ENCODE peak calls at places on chromosomes 3 and 15, in eight cellular contexts. J is WERI-Rb-1; P is CD8-positive, alpha-beta T cell; H is IMR-90; M is tibial nerve; Z is PC-3; T is heart right ventricle; N is spleen. K is an unnamed sample.
A peak's percentile ranks its signal among the peaks of the same experiment; 100 is the strongest.

GRCh38 chr3:63808633-63809032 is 10.5 kb upstream of the C3orf49 start:
- DNase-seq in J (no peak), N (no peak), H (no peak), P (no peak), T (no peak), M (no peak), Z (peak; percentile 3), K (no peak)

GRCh38 chr3:116005404-116005803 is 382.1 kb downstream of the GAP43 start:
- DNase-seq in M (no peak), P (no peak), T (peak; percentile 5), H (peak; percentile 98), Z (peak; percentile 76), N (no peak), J (peak; percentile 62), K (no peak)

GRCh38 chr3:13878711-13879101 is 1.2 kb downstream of the WNT7A start:
- DNase-seq in H (no peak), M (no peak), N (no peak), T (no peak), Z (peak; percentile 54), P (peak; percentile 54), J (peak; percentile 12), K (no peak)

GRCh38 chr3:9745521-9745920 is 4.2 kb upstream of the OGG1 start:
- DNase-seq in H (no peak), P (no peak), M (no peak), J (no peak), Z (no peak), T (no peak), N (no peak), K (no peak)

GRCh38 chr3:183247190-183247589 is 5.9 kb upstream of the B3GNT5 start:
- DNase-seq in P (no peak), Z (no peak), J (no peak), H (no peak), T (no peak), M (no peak), N (no peak), K (no peak)

GRCh38 chr3:59451800-59452741 is 402.2 kb upstream of the CFAP20DC start:
- DNase-seq in T (no peak), H (no peak), J (no peak), P (peak; percentile 55), M (no peak), N (no peak), Z (no peak), K (no peak)

GRCh38 chr15:30984118-30984517 is 7.3 kb downstream of the MTMR10 start:
- DNase-seq in P (no peak), Z (no peak), T (no peak), J (no peak), N (no peak), M (no peak), H (no peak), K (no peak)

GRCh38 chr3:126105691-126106187 is 21.8 kb upstream of the SLC41A3 start:
- DNase-seq in P (peak; percentile 37), M (no peak), Z (no peak), T (no peak), N (peak; percentile 70), J (no peak), H (no peak), K (no peak)

GRCh38 chr15:53520867-53521525 is 238.5 kb downstream of the WDR72 start:
- DNase-seq in Z (no peak), T (no peak), H (no peak), N (no peak), M (no peak), P (no peak), J (no peak), K (no peak)

GRCh38 chr3:104596551-104596950 is 770.2 kb upstream of the ALCAM start:
- DNase-seq in H (peak; percentile 67), T (no peak), J (peak; percentile 15), N (no peak), Z (peak; percentile 84), M (no peak), P (no peak), K (no peak)

GRCh38 chr3:27943106-27943505 is 221.0 kb upstream of the EOMES start:
- DNase-seq in M (no peak), P (no peak), J (peak; percentile 27), T (no peak), H (no peak), N (no peak), Z (peak; percentile 55), K (no peak)

GRCh38 chr15:26352909-26353308 is 420.0 kb downstream of the GABRB3 start:
- DNase-seq in M (no peak), P (no peak), J (no peak), T (no peak), N (no peak), H (no peak), Z (no peak), K (no peak)

GRCh38 chr3:117774130-117774529 is 1064.6 kb downstream of the TUSC7 start:
- DNase-seq in M (no peak), H (no peak), Z (no peak), N (no peak), P (no peak), T (no peak), J (no peak), K (no peak)

GRCh38 chr3:45365060-45365459 is 23.3 kb upstream of the LARS2 start:
- DNase-seq in T (no peak), Z (no peak), N (no peak), M (no peak), P (no peak), J (no peak), H (peak; percentile 61), K (no peak)

GRCh38 chr3:11583226-11583625 is 60.5 kb downstream of the VGLL4 start:
- DNase-seq in H (peak; percentile 41), T (no peak), M (no peak), Z (no peak), N (no peak), P (no peak), J (no peak), K (no peak)

GRCh38 chr3:194095464-194095863 is 40.5 kb upstream of the HES1 start:
- DNase-seq in H (no peak), J (no peak), M (no peak), P (no peak), N (peak; percentile 82), Z (peak; percentile 50), T (peak; percentile 72), K (no peak)

GRCh38 chr3:8319935-8320634 is 181.5 kb upstream of the LMCD1 start:
- DNase-seq in P (no peak), Z (peak; percentile 75), H (peak; percentile 77), T (no peak), J (no peak), N (no peak), M (no peak), K (no peak)

GRCh38 chr3:112773864-112774263 is 72.8 kb downstream of the CD200R1L start:
- DNase-seq in Z (peak; percentile 97), P (no peak), M (no peak), J (no peak), N (no peak), T (no peak), H (no peak), K (peak; percentile 26)

GRCh38 chr3:64238971-64239667 is 13.9 kb upstream of the PRICKLE2 start:
- DNase-seq in H (peak; percentile 97), J (peak; percentile 87), Z (peak; percentile 45), T (peak; percentile 76), M (peak; percentile 38), P (no peak), N (no peak), K (no peak)

GRCh38 chr3:155919728-155920127 is 49.3 kb downstream of the GMPS start:
- DNase-seq in H (no peak), N (no peak), M (no peak), Z (no peak), J (no peak), P (no peak), T (no peak), K (no peak)

GRCh38 chr15:78620839-78621421 is at the start of gene CHRNA3:
- DNase-seq in H (no peak), P (no peak), Z (no peak), J (peak; percentile 45), N (no peak), M (no peak), T (no peak), K (no peak)

GRCh38 chr3:38497026-38497425 is 886 bp downstream of the EXOG start:
- DNase-seq in H (peak; percentile 40), N (no peak), J (no peak), Z (peak; percentile 25), T (no peak), P (no peak), M (no peak), K (no peak)
- H3K4me3 ChIP-seq in H (peak overlapping the region; percentile 91), N (peak overlapping the region; percentile 69), J (peak overlapping the region; percentile 92), Z (peak overlapping the region; percentile 86), T (peak overlapping the region; percentile 71), P (peak overlapping the region; percentile 88), M (peak overlapping the region; percentile 68), K (peak overlapping the region; percentile 94)

DNA sequence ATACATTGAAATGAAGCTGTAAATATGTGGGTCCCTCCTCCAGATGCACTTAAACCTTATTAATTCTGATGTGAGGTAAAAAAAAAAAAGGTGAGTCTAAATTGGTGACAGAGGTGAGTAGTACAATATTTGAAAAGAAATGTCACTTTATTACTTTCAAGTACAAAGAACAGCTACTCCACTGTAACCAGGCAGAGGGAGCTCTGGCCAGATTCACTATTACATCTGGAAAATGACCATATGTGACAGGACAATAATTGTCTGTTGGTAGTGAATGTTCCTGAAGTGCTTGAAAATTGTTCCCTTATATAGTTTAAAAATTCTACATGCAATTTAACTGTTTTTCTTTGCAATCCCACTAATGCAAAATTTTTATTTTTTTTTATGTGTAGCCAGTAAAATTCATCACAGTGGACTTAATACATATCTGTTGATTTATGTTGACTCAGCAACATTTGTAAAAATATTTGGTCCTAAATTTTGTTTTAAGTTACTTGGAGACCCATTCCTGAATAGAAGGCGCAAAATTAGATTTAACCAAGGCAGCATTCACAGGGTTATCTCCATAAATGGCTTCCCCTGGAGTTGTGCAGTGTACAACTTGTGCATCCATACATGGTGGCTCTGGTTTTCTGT is 231.9 kb upstream of the TBC1D5 start:
- DNase-seq in H (peak; percentile 1), T (no peak), M (no peak), P (no peak), J (no peak), N (no peak), Z (peak; percentile 37), K (no peak)
- TF ChIP-seq CTCF in H (peak; percentile 8), T (peak; percentile 19), M (no peak), P (no peak), J (no peak), N (no peak), Z (peak; percentile 58), K (no peak)

DNA sequence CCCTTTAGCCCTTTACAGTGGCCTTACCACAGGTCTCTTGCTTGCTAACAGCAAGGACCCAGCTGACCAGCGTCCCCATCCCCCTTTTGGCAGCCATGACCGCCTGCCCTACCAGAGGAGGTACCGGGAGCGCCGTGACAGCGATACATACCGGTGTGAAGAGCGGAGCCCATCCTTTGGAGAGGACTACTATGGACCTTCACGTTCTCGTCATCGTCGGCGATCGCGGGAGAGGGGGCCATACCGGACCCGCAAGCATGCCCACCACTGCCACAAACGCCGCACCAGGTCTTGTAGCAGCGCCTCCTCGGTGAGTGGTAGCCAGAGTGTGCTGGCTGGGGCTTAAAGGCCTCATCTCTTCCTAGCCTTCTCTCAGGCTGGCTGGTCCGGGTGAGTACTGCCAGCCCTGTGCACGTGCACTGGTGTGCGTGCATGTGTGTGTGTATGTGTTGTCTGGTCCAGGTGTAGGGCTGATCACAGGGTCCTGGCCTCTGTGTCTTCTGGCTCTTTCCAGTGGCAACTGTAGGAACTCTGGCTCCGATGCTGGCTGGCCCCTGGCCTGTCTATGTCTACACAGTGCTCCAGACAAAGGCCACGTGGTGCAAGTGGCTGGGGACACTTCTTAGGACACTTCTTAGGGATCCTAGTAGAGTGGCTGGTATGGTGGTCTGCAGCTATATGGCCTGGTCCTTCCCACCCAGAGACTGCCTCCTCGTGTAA is 4.4 kb downstream of the CLK3 start:
- DNase-seq in N (peak; percentile 75), P (no peak), Z (no peak), T (no peak), J (no peak), M (no peak), H (no peak), K (no peak)
- H3K36me3 ChIP-seq in N (peaks cover 68% of the 10 kb centered on the region), P (peaks cover 60% of the 10 kb centered on the region), Z (peaks cover 56% of the 10 kb centered on the region), T (peaks cover 59% of the 10 kb centered on the region), J (peaks cover 62% of the 10 kb centered on the region), M (peaks cover 4% of the 10 kb centered on the region), H (peaks cover 60% of the 10 kb centered on the region), K (peaks cover 60% of the 10 kb centered on the region)

GRCh38 chr3:14899993-14900618 is 47.3 kb upstream of the NR2C2 start:
- DNase-seq in N (no peak), T (no peak), P (no peak), J (no peak), H (no peak), Z (no peak), M (no peak), K (no peak)
- H3K4me3 ChIP-seq in N (no peak overlapping the region), T (no peak overlapping the region), P (no peak overlapping the region), J (no peak overlapping the region), H (no peak overlapping the region), Z (no peak overlapping the region), M (no peak overlapping the region), K (no peak overlapping the region)

K was measured in GM06990.